ENCODE peak calls at places on chromosomes 1 and 21, in eight cellular contexts. J, I, K, M, T, Z, W and Q are unnamed samples.

GRCh38 chr1:27979151-27979858 is 19.5 kb downstream of the XKR8 start:
- DNase-seq in I (no peak), K (peak), T (peak), W (peak), Z (no peak), J (no peak), M (no peak), Q (peak)

GRCh38 chr1:154141240-154141639 is 13.6 kb downstream of the NUP210L start:
- DNase-seq in Z (no peak), I (no peak), T (peak), J (no peak), M (peak), K (no peak), W (no peak), Q (peak)

GRCh38 chr1:150151291-150152181 is 1.8 kb downstream of the PLEKHO1 start:
- DNase-seq in T (no peak), W (no peak), I (no peak), K (no peak), Z (no peak), M (no peak), J (no peak), Q (no peak)

GRCh38 chr1:203559523-203559922 is 65.6 kb downstream of the OPTC start:
- DNase-seq in Z (peak), M (no peak), T (peak), J (no peak), I (peak), K (no peak), W (peak), Q (no peak)

GRCh38 chr1:185170291-185170848 is 13.4 kb downstream of the SWT1 start:
- DNase-seq in I (no peak), J (no peak), Z (no peak), M (no peak), T (peak), W (peak), K (peak), Q (no peak)

GRCh38 chr1:153577624-153578051 is 12.0 kb upstream of the S100A2 start:
- DNase-seq in I (no peak), J (no peak), Z (peak), M (no peak), W (no peak), K (no peak), T (no peak), Q (no peak)

GRCh38 chr1:185110145-185110544 is 46.6 kb downstream of the TRMT1L start:
- DNase-seq in Z (no peak), I (no peak), T (no peak), J (no peak), W (no peak), K (no peak), M (no peak), Q (no peak)

GRCh38 chr1:223803211-223803610 is 42.5 kb downstream of the TP53BP2 start:
- DNase-seq in K (no peak), M (no peak), Z (no peak), I (no peak), W (no peak), J (no peak), T (no peak), Q (no peak)

GRCh38 chr21:43702785-43703067 is 16.2 kb upstream of the PDXK start:
- DNase-seq in T (peak), M (no peak), Z (no peak), I (no peak), J (no peak), K (no peak), W (no peak), Q (no peak)

GRCh38 chr1:24180676-24181075 is 6.4 kb downstream of the IFNLR1 start:
- DNase-seq in I (no peak), K (no peak), T (no peak), Z (no peak), W (no peak), M (no peak), J (no peak), Q (no peak)

GRCh38 chr1:37868466-37868865 is 9.1 kb upstream of the MTF1 start:
- DNase-seq in J (no peak), M (no peak), Z (no peak), T (no peak), I (no peak), K (no peak), W (no peak), Q (no peak)

GRCh38 chr1:156251527-156251926 is 3.7 kb upstream of the PAQR6 start:
- DNase-seq in I (no peak), K (no peak), M (no peak), T (peak), W (no peak), J (no peak), Z (no peak), Q (no peak)

GRCh38 chr1:167071286-167071685 is 18.9 kb downstream of the GPA33 start:
- DNase-seq in K (no peak), T (no peak), J (no peak), W (no peak), Z (no peak), M (no peak), I (no peak), Q (no peak)

GRCh38 chr21:31509108-31510017 is 150.1 kb upstream of the SOD1 start:
- DNase-seq in T (peak), K (peak), J (peak), W (peak), Z (no peak), M (no peak), I (no peak), Q (no peak)

GRCh38 chr1:245822997-245823396 is 668.2 kb downstream of the KIF26B start:
- DNase-seq in Z (no peak), T (peak), M (peak), I (no peak), W (peak), K (no peak), J (no peak), Q (no peak)

GRCh38 chr1:206062464-206062863 is 9.5 kb downstream of the RHEX start:
- DNase-seq in I (no peak), K (no peak), M (peak), W (no peak), J (no peak), T (no peak), Z (no peak), Q (no peak)

GRCh38 chr1:94039514-94039870 is 81.5 kb downstream of the ABCA4 start:
- DNase-seq in W (peak), M (peak), I (no peak), J (no peak), K (peak), T (peak), Z (peak), Q (no peak)

GRCh38 chr21:24844672-24845071 is 762.6 kb downstream of the MRPL39 start:
- DNase-seq in Z (no peak), T (no peak), K (no peak), I (no peak), J (no peak), W (no peak), M (no peak), Q (no peak)

GRCh38 chr1:182038220-182038619 is 23.3 kb downstream of the ZNF648 start:
- DNase-seq in Z (no peak), W (no peak), J (no peak), T (no peak), I (no peak), K (no peak), M (no peak), Q (no peak)

GRCh38 chr1:182032251-182032650 is 29.3 kb downstream of the ZNF648 start:
- DNase-seq in J (no peak), I (no peak), M (no peak), Z (no peak), W (no peak), T (no peak), K (no peak), Q (no peak)

GRCh38 chr1:182029379-182030331 is 31.9 kb downstream of the ZNF648 start:
- DNase-seq in I (peak), J (peak), M (peak), Z (peak), K (peak), W (peak), T (peak), Q (peak)

GRCh38 chr1:182035097-182035770 is 26.3 kb downstream of the ZNF648 start:
- DNase-seq in K (no peak), T (no peak), Z (no peak), I (no peak), W (no peak), M (no peak), J (no peak), Q (no peak)
- TF ChIP-seq CTCF in K (peak), T (no peak), Z (no peak), I (no peak), W (peak), M (no peak), J (no peak), Q (peak)

DNA sequence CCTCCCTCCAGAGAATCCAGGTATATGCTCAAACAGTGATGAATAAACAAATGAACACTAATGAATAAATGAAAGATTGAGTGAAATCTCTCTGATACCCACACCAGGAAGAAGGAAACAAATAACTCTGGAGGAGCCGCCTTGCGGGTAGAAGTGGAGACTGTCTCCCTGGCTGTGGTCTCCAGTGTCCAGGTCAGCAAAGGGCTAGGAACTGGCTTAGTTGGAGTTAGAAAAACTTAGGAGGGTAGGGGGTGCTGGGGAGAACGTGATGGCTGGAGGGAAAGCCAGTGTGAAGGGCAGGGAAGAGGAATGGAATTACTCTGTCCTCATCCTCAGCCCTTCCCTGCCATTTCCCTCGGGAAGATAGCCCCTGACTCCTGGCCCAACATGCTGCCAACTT is 537 bp downstream of the RHBDL2 start:
- DNase-seq in J (no peak), W (no peak), T (no peak), I (no peak), Z (no peak), M (no peak), K (no peak), Q (no peak)
- H3K4me3 ChIP-seq in J (peak), W (peak), T (peak), I (peak), Z (peak), M (peak), K (no peak), Q (peak)

DNA sequence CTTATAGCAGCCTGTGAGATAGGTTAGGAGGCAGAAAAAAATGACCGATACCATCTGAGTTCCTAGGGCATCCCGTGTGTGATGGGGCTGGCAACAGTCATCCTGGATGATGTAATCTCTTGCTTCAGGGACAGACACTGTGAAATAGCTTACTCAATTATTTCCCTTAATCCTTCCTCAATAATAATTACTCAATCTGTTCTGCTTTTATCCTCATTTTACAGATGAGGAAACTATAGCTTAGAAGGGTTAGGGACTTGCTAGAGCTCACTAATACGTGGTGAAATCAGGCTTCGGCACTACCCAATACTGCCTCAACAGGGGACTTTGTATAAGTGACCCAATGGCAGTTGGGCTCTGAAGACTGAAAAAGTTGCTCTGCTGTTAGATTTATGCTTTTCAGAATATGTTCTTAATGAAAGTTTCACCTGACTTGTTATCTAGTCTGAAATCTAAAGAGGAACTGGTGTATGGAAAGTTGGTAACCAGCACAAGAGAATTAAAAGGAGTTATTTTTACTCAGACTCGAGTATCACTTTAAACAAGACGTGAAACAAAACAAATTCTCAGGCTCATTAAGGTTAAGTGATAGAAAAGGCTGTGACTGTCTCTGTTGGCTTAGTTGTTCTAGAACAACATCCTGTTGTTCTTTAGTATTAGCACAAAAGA is 14.4 kb downstream of the CD55 start:
- DNase-seq in T (no peak), K (no peak), W (no peak), M (no peak), I (no peak), Z (no peak), J (no peak), Q (no peak)
- TF ChIP-seq CTCF in T (peak), K (no peak), W (no peak), M (no peak), I (no peak), Z (no peak), J (no peak), Q (no peak)

GRCh38 chr1:201456499-201457309 is 12.3 kb downstream of the PHLDA3 start:
- DNase-seq in Z (peak), T (peak), K (no peak), W (peak), M (peak), I (no peak), J (no peak), Q (no peak)
- H3K4me3 ChIP-seq in Z (no peak), T (no peak), K (no peak), W (no peak), M (no peak), I (no peak), J (no peak), Q (no peak)

GRCh38 chr1:33634806-33635205 is 162.4 kb downstream of the ZSCAN20 start:
- DNase-seq in J (no peak), K (peak), I (no peak), M (no peak), T (peak), Z (no peak), W (peak), Q (no peak)
- TF ChIP-seq CTCF in J (peak), K (peak), I (peak), M (no peak), T (peak), Z (peak), W (peak), Q (peak)

DNA sequence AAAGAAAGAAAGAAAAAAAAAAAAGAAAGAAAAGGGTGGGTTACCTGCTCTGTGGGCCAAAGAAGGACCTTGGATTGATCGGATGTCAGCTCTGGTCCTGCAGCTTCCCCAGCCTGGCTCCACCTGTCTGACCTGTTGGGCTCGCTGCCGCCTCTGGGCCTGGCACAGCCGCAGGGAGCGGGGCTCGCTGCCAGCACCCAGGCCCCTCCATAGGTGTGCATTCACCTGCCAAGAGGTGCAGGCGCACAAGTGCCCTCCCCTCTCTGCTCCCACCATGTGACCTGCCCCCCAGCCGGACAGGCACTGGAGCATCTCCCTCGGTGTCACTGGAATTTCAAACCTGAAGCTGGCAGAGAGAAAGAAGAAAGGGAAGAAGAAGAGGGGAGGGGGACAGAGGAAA is 33.1 kb upstream of the GPR157 start:
- DNase-seq in M (no peak), I (no peak), K (no peak), T (no peak), Z (no peak), W (no peak), J (no peak), Q (peak)
- H3K4me3 ChIP-seq in M (no peak), I (no peak), K (no peak), T (no peak), Z (no peak), W (no peak), J (no peak), Q (peak)

GRCh38 chr1:8992936-8993687 is 33.1 kb downstream of the SLC2A7 start:
- DNase-seq in J (no peak), M (no peak), T (no peak), W (no peak), I (no peak), K (no peak), Z (no peak), Q (no peak)
- TF ChIP-seq CTCF in J (no peak), M (no peak), T (peak), W (peak), I (peak), K (peak), Z (no peak), Q (no peak)